ENCODE peak calls at places on chromosomes 13 and 19, in ten cellular contexts. R is MCF 10A; Y is stomach; S is CD4-positive, alpha-beta T cell; P is adrenal gland; Q is cardiac muscle cell; N is fibroblast of the aortic adventitia; K is astrocyte of the spinal cord; T is AG04450; G is fibroblast of lung. V is an unnamed sample.

GRCh38 chr13:114078501-114079451 is 53.6 kb downstream of the RASA3 start:
- DNase-seq in K (peak), N (peak), Y (peak), S (peak), Q (peak), T (no peak), G (peak), R (peak), P (no peak), V (no peak)

GRCh38 chr13:47903836-47904235 is 97.2 kb downstream of the SUCLA2 start:
- DNase-seq in G (peak), P (no peak), K (peak), R (peak), N (peak), Q (peak), Y (no peak), S (no peak), T (no peak), V (peak)

GRCh38 chr13:36282818-36283432 is 14.7 kb downstream of the CCDC169 start:
- DNase-seq in Q (peak), R (peak), Y (no peak), P (no peak), G (peak), K (peak), N (peak), T (peak), S (no peak), V (no peak)

GRCh38 chr13:34085199-34085598 is 267.2 kb downstream of the RFC3 start:
- DNase-seq in K (no peak), Q (peak), R (no peak), T (no peak), S (no peak), G (no peak), N (peak), P (no peak), Y (no peak), V (no peak)

GRCh38 chr13:77565635-77566034 is 30.1 kb downstream of the SCEL start:
- DNase-seq in Q (peak), S (no peak), Y (no peak), G (peak), P (no peak), T (no peak), R (peak), K (peak), N (peak), V (no peak)

GRCh38 chr13:44470623-44471562 is 97.3 kb downstream of the SERP2 start:
- DNase-seq in T (no peak), S (no peak), G (peak), Y (no peak), Q (peak), N (peak), K (peak), R (peak), P (no peak), V (no peak)

GRCh38 chr13:63699948-63700347 is 2284.3 kb upstream of the PCDH20 start:
- DNase-seq in N (no peak), R (no peak), G (no peak), T (no peak), Q (no peak), S (no peak), Y (no peak), K (no peak), P (no peak), V (no peak)

GRCh38 chr19:4673216-4673615 is 3.1 kb upstream of the MYDGF start:
- DNase-seq in R (no peak), Y (no peak), S (no peak), P (no peak), Q (no peak), G (no peak), T (no peak), K (no peak), N (no peak), V (no peak)

GRCh38 chr19:7478173-7478842 is 10.5 kb downstream of the PEX11G start:
- DNase-seq in S (no peak), T (no peak), K (peak), G (peak), N (peak), Y (no peak), Q (no peak), R (no peak), P (peak), V (no peak)

GRCh38 chr13:26486550-26486949 is 70.9 kb upstream of the WASF3 start:
- DNase-seq in T (no peak), K (no peak), Q (no peak), R (no peak), N (no peak), G (no peak), Y (no peak), S (no peak), P (no peak), V (no peak)

GRCh38 chr13:51942189-51942588 is 69.1 kb downstream of the ATP7B start:
- DNase-seq in N (no peak), R (peak), S (peak), Q (no peak), K (no peak), Y (peak), T (no peak), G (no peak), P (no peak), V (no peak)

GRCh38 chr13:113029487-113030258 is 60.7 kb downstream of the MCF2L start:
- DNase-seq in G (no peak), Q (peak), T (no peak), R (peak), P (no peak), S (no peak), Y (peak), K (no peak), N (no peak), V (no peak)

DNA sequence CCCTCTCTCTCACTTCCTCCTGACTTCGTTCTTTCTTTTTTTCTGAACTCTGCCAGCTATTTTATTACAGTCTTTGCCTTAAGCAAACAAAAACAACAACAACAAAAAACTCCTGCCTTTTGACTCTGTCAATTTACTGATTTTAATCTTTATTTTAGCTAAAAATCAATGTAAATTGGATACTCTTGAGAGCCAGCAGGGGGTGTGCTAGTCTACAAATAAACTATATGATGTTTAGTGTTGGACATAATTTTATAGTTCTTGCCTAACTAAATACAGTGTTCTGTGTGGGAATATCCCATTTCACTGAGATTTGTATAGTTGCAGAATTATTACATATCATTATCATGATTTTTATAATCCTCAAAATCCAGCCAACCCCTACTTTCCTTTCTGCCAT is 1199.9 kb upstream of the SPRY2 start:
- DNase-seq in R (peak), S (no peak), P (no peak), Q (peak), K (peak), N (no peak), Y (no peak), T (no peak), G (no peak), V (no peak)
- TF ChIP-seq CTCF in R (peak), S (no peak), P (no peak), Q (no peak), K (peak), N (no peak), Y (no peak), T (no peak), G (no peak), V (no peak)

GRCh38 chr13:95019886-95020285 is 281.4 kb downstream of the ABCC4 start:
- DNase-seq in Q (no peak), N (no peak), G (no peak), T (no peak), K (no peak), P (no peak), Y (no peak), S (no peak), R (no peak), V (no peak)
- TF ChIP-seq CTCF in Q (no peak), N (no peak), G (no peak), T (no peak), K (no peak), P (no peak), Y (no peak), S (no peak), R (no peak), V (no peak)

DNA sequence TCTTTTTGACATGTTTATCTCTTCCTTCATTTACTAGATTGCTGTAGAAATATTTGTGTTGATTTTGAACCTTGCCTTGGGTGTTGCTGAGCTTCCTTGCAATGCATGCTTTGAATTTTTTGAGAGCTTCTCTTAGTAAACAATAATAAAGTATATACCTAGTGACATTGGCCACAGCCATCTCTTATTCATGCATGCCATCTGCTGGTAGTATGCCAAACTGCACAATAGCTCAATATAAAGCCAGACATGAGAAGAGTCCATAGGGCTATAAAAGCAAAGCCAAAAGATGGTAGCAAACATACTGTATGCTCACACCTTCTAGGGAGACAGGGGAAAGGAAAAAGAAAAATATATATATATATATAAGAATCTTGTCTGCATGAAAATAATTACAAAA is 18.9 kb upstream of the ZSCAN5A start:
- DNase-seq in N (peak), P (peak), Y (peak), T (peak), R (peak), Q (peak), K (peak), G (peak), S (no peak), V (no peak)
- TF ChIP-seq CTCF in N (peak), P (peak), Y (peak), T (peak), R (peak), Q (peak), K (peak), G (peak), S (peak), V (peak)

GRCh38 chr13:45682494-45683008 is 19.6 kb upstream of the CBY2 start:
- DNase-seq in N (no peak), P (no peak), G (no peak), Y (no peak), S (no peak), Q (no peak), T (no peak), K (no peak), R (no peak), V (no peak)
- TF ChIP-seq CTCF in N (no peak), P (no peak), G (no peak), Y (no peak), S (no peak), Q (no peak), T (no peak), K (no peak), R (no peak), V (no peak)

V was measured in BJ.